ENCODE peak calls at places on chromosomes 2 and 18, in eight cellular contexts. O is A172; E is NCI-H345; Y is nucleus accumbens; C is fibroblast of gingiva; F is kidney tubule cell; M is globus pallidus; P is effector memory CD4-positive, alpha-beta T cell. X is an unnamed sample.

GRCh38 chr2:237724811-237725478 is 73.6 kb upstream of the RBM44 start:
- DNase-seq in O (no peak), Y (no peak), E (peak), P (no peak), M (no peak), C (no peak), F (no peak), X (peak)

GRCh38 chr2:85853499-85854165 is 35.2 kb downstream of the ST3GAL5 start:
- DNase-seq in F (no peak), O (no peak), Y (no peak), M (no peak), P (peak), E (no peak), C (no peak), X (no peak)

GRCh38 chr2:99066602-99067001 is 74.9 kb upstream of the C2orf15 start:
- DNase-seq in P (no peak), M (peak), F (peak), E (peak), Y (no peak), O (peak), C (peak), X (no peak)

GRCh38 chr2:236167297-236168109 is 683 bp downstream of the GBX2 start:
- DNase-seq in O (no peak), Y (no peak), P (no peak), M (no peak), E (peak), C (peak), F (peak), X (peak)

GRCh38 chr2:159989249-159989648 is 73.2 kb downstream of the PLA2R1 start:
- DNase-seq in M (no peak), F (no peak), O (no peak), Y (no peak), P (no peak), C (no peak), E (no peak), X (no peak)

GRCh38 chr18:28594034-28594433 is 417.1 kb upstream of the CDH2 start:
- DNase-seq in C (peak), O (peak), P (no peak), M (no peak), F (peak), E (no peak), Y (no peak), X (no peak)

GRCh38 chr2:142314164-142314563 is 183.3 kb upstream of the LRP1B start:
- DNase-seq in F (no peak), Y (no peak), M (no peak), O (no peak), C (no peak), P (no peak), E (no peak), X (no peak)

GRCh38 chr2:185955050-185955449 is 216.4 kb downstream of the FSIP2 start:
- DNase-seq in O (no peak), Y (no peak), E (no peak), M (no peak), C (no peak), F (no peak), P (no peak), X (no peak)

GRCh38 chr2:98913916-98914712 is 21.9 kb downstream of the CRACDL start:
- DNase-seq in Y (no peak), M (no peak), E (peak), F (peak), O (peak), C (no peak), P (no peak), X (peak)

GRCh38 chr2:2192385-2192957 is 138.6 kb downstream of the MYT1L start:
- DNase-seq in F (no peak), Y (no peak), E (peak), C (no peak), P (no peak), O (no peak), M (no peak), X (no peak)

GRCh38 chr2:234997389-234997788 is 45.6 kb downstream of the SH3BP4 start:
- DNase-seq in C (no peak), Y (no peak), F (no peak), O (no peak), P (no peak), E (no peak), M (no peak), X (no peak)

GRCh38 chr2:101873543-101873942 is 118.2 kb upstream of the IL1R2 start:
- DNase-seq in O (no peak), E (no peak), M (no peak), C (no peak), P (no peak), F (no peak), Y (no peak), X (no peak)

GRCh38 chr18:9086624-9087023 is 15.9 kb upstream of the NDUFV2 start:
- DNase-seq in C (no peak), M (no peak), E (no peak), P (no peak), Y (no peak), O (no peak), F (no peak), X (no peak)

GRCh38 chr18:3652380-3653262 is 202.6 kb downstream of the TGIF1 start:
- DNase-seq in P (no peak), C (peak), O (peak), Y (no peak), E (peak), F (peak), M (no peak), X (peak)

GRCh38 chr18:31512203-31512764 is 14.3 kb downstream of the DSG2 start:
- DNase-seq in P (no peak), O (peak), F (peak), C (no peak), Y (no peak), M (no peak), E (no peak), X (peak)

GRCh38 chr2:9408641-9409151 is 14.6 kb downstream of the ITGB1BP1 start:
- DNase-seq in Y (no peak), O (no peak), E (no peak), M (no peak), C (peak), P (no peak), F (peak), X (no peak)

GRCh38 chr2:75603477-75603876 is 42.7 kb upstream of the EVA1A start:
- DNase-seq in E (no peak), C (no peak), M (no peak), F (no peak), P (no peak), O (no peak), Y (no peak), X (no peak)

X was measured in islet precursor cell.